ENCODE peak calls at places on chromosomes 12 and 14, in ten cellular contexts. J is A549, G is ovary, T is K562, N is sigmoid colon, B is transverse colon, L is SK-N-SH, P is upper lobe of left lung, R is HepG2, C is stomach. A is an unnamed sample.
A peak's percentile ranks its signal among the peaks of the same experiment; 100 is the strongest.

GRCh38 chr12:121534495-121535148 is 46.2 kb downstream of the KDM2B start:
- DNase-seq in T (no peak), J (no peak), N (peak; percentile 48), C (no peak), B (no peak), R (no peak), P (peak; percentile 35), L (no peak), G (no peak), A (no peak)

GRCh38 chr14:55802986-55803431 is 223.0 kb downstream of the KTN1 start:
- DNase-seq in C (no peak), G (no peak), T (peak; percentile 6), B (no peak), J (peak; percentile 54), P (no peak), N (no peak), L (no peak), R (peak; percentile 69), A (no peak)

GRCh38 chr12:108609535-108610335 is 11.9 kb upstream of the TMEM119 start:
- DNase-seq in L (peak; percentile 68), R (no peak), C (peak; percentile 50), G (peak; percentile 87), J (no peak), T (no peak), P (no peak), N (peak; percentile 94), B (peak; percentile 67), A (peak; percentile 68)

GRCh38 chr12:113800201-113800600 is 165.9 kb downstream of the RBM19 start:
- DNase-seq in C (no peak), N (no peak), P (no peak), G (no peak), J (no peak), R (no peak), T (no peak), L (no peak), B (no peak), A (no peak)

GRCh38 chr14:67609642-67610310 is 9.7 kb upstream of the PIGH start:
- DNase-seq in C (no peak), G (no peak), L (no peak), B (no peak), T (no peak), P (no peak), N (no peak), R (no peak), J (no peak), A (no peak)

GRCh38 chr12:42698213-42698612 is 108.7 kb upstream of the PRICKLE1 start:
- DNase-seq in N (peak; percentile 74), C (no peak), R (no peak), J (no peak), L (no peak), B (no peak), G (no peak), T (no peak), P (no peak), A (no peak)

GRCh38 chr14:66709292-66709691 is 201.3 kb downstream of the GPHN start:
- DNase-seq in J (no peak), N (no peak), C (no peak), P (no peak), R (peak; percentile 8), T (no peak), L (no peak), B (no peak), G (no peak), A (no peak)

GRCh38 chr12:106598003-106598402 is 15.2 kb downstream of the RFX4 start:
- DNase-seq in P (no peak), N (no peak), C (no peak), J (no peak), T (no peak), L (no peak), R (no peak), G (no peak), B (no peak), A (no peak)

GRCh38 chr12:29152223-29152868 is 3.3 kb downstream of the FAR2 start:
- DNase-seq in J (no peak), N (no peak), P (no peak), R (no peak), C (no peak), L (no peak), B (no peak), T (peak; percentile 19), G (no peak), A (no peak)

GRCh38 chr12:118611770-118612169 is 235.4 kb downstream of the SUDS3 start:
- DNase-seq in B (no peak), G (no peak), N (no peak), C (no peak), T (no peak), R (no peak), P (no peak), J (no peak), L (no peak), A (no peak)

DNA sequence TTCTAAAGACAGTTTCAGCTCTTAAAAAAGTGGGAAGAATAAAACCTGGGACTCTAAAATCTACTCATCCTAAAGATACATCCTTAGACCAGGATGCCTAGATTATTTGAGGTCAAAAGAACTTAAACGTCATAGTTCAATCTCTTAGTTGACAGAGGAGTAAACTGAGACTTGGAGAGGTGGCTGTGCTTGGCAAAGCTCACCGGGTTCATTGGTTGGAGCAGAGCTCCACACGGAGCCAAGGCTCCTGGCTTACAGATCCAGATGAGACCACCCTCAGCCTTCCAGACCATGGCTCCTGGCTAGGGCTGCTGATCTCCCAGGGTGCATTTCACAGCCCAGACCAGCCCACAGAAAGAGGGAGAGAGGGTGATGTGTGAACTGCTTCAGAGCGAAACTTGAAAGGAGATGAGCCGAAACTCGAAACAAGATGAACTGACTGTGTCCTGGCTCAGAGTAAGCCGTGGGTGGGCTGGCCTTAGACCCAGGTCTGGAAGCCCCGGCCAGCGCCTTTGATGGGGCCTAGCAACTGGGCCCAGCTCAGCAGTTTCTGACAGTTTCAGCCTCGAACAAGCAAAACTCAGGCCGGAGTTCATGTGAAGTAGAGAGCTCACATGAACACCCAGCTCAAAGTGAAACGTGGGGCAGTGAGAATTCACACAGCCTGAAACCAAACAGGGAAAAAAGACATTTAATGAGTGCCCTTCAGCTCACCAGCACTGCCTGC is 1044.8 kb downstream of the BCL11B start:
- DNase-seq in J (no peak), R (no peak), B (no peak), G (no peak), T (no peak), P (no peak), C (no peak), L (no peak), N (no peak), A (no peak)
- TF ChIP-seq EP300 in J (no peak), R (no peak), B (no peak), G (no peak), T (no peak), P (no peak), C (no peak), L (no peak), N (no peak), A (no peak)

DNA sequence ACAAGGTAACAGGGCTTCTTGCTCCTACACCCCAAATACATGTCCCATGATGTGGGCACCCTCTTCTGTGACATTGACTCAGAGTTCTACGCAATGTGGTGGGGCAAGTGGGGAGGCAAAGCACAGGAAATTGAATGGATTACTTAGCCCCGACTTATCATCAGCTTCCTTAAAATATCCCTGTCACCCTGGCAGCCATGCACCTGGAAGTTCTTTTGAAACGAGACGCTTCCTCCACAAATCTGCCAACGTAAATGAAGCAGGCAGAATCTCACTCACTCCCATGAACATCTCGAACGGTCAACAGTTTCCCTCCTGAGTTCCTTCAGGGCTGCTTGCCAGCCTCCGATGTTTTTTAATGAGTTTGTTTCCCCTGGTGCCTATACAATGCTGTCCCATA is 33.5 kb downstream of the RNFT2 start:
- DNase-seq in P (no peak), N (no peak), G (no peak), J (no peak), R (no peak), B (no peak), L (no peak), C (no peak), T (no peak), A (no peak)
- TF ChIP-seq EP300 in P (no peak), N (no peak), G (no peak), J (no peak), R (no peak), B (no peak), L (no peak), C (no peak), T (no peak), A (no peak)

DNA sequence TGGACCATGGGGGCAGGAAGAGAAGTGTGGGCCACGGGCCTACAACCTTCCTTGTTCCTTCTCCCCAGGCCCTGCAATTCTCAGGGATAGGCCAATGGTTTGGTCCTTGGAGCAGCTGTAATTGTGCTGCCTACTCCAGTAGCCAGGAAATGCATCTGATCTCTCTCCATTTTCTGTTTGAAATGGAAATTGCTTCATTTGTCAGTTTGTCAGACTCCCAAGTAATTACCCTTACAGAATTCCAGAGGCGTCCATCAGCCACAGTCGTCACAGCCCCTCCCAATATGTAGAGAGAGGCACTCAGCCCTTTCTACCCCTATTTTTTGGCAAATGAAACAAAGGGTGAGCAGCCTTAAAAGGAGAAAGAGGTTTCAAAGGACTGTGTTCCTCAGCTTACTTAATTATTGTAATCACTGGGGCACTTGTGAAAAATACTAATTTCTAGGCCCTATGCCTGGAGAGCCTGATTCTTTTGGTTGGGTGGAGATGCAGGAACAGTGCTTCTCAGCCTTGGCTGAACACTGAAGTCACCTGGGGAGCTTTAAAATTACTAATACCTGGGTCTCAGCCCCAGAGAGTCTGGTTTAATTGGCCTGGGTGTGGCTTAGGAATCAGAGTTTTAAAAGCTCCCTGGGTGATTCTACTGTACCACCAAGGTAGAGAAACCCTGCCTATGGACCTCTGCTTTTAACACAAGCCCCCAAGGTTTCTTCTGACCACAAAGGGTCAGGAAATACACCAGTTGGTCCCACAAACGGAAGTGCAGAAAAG is 189.9 kb downstream of the EMP1 start:
- DNase-seq in N (no peak), T (no peak), L (no peak), R (no peak), C (no peak), P (no peak), B (no peak), G (no peak), J (no peak), A (no peak)
- TF ChIP-seq EP300 in N (no peak), T (no peak), L (no peak), R (no peak), C (no peak), P (no peak), B (no peak), G (no peak), J (no peak), A (no peak)

GRCh38 chr12:104420868-104421267 is 35.9 kb upstream of the CHST11 start:
- DNase-seq in C (no peak), P (no peak), L (no peak), T (no peak), N (no peak), B (no peak), G (no peak), R (no peak), J (no peak), A (no peak)

GRCh38 chr12:104423809-104424208 is 32.9 kb upstream of the CHST11 start:
- DNase-seq in G (no peak), C (no peak), T (no peak), P (peak; percentile 38), R (peak; percentile 8), B (no peak), N (peak; percentile 1), J (no peak), L (no peak), A (no peak)

GRCh38 chr12:104423273-104423672 is 33.5 kb upstream of the CHST11 start:
- DNase-seq in R (no peak), P (peak; percentile 39), C (no peak), B (no peak), T (no peak), G (no peak), N (no peak), J (no peak), L (no peak), A (no peak)

GRCh38 chr12:104421343-104421742 is 35.4 kb upstream of the CHST11 start:
- DNase-seq in R (no peak), J (no peak), C (no peak), B (no peak), P (no peak), L (no peak), T (no peak), N (peak; percentile 0), G (no peak), A (no peak)

GRCh38 chr12:104422441-104422840 is 34.3 kb upstream of the CHST11 start:
- DNase-seq in P (no peak), R (no peak), T (no peak), J (no peak), C (no peak), B (no peak), L (no peak), N (no peak), G (no peak), A (no peak)
- TF ChIP-seq EP300 in P (no peak), R (no peak), T (no peak), J (no peak), C (no peak), B (no peak), L (no peak), N (no peak), G (no peak), A (no peak)